ENCODE peak calls at places on chromosomes 6 and 20, in seven cellular contexts. E is brain microvascular endothelial cell, M is AG04450, N is GM23338, P is choroid plexus epithelial cell, C is A549, H is tibial nerve. D is an unnamed sample.

GRCh38 chr6:11605507-11605905 is 68.0 kb downstream of the TMEM170B start:
- DNase-seq in E (no peak), M (no peak), N (no peak), P (no peak), C (no peak), H (no peak), D (no peak)

GRCh38 chr20:34299925-34300806 is 3.0 kb downstream of the AHCY start:
- DNase-seq in E (no peak), M (no peak), N (no peak), P (peak; percentile 30), C (no peak), H (no peak), D (no peak)

GRCh38 chr6:119484598-119484997 is 135.0 kb upstream of the MAN1A1 start:
- DNase-seq in E (peak; percentile 75), M (peak; percentile 57), N (no peak), P (peak; percentile 67), C (no peak), H (no peak), D (peak; percentile 24)

GRCh38 chr6:112044856-112045255 is 9.0 kb upstream of the CCN6 start:
- DNase-seq in E (peak; percentile 87), M (peak; percentile 67), N (no peak), P (peak; percentile 91), C (no peak), H (no peak), D (peak; percentile 92)

GRCh38 chr6:155158044-155158843 is 105.6 kb upstream of the CLDN20 start:
- DNase-seq in E (no peak), M (no peak), N (no peak), P (peak; percentile 14), C (no peak), H (no peak), D (peak; percentile 70)

GRCh38 chr6:140051521-140052455 is 677.3 kb upstream of the CITED2 start:
- DNase-seq in E (peak; percentile 97), M (peak; percentile 88), N (no peak), P (peak; percentile 98), C (peak; percentile 1), H (no peak), D (peak; percentile 95)

GRCh38 chr6:133070410-133071043 is 170.6 kb upstream of the EYA4 start:
- DNase-seq in E (no peak), M (no peak), N (no peak), P (no peak), C (no peak), H (no peak), D (no peak)

GRCh38 chr6:28597217-28597835 is 71.6 kb downstream of the GPX5 start:
- DNase-seq in E (peak; percentile 82), M (no peak), N (peak; percentile 69), P (peak; percentile 72), C (peak; percentile 46), H (no peak), D (no peak)

GRCh38 chr6:89999154-89999553 is 104.9 kb downstream of the GJA10 start:
- DNase-seq in E (no peak), M (no peak), N (no peak), P (no peak), C (no peak), H (no peak), D (no peak)

GRCh38 chr6:5173862-5174643 is 86.7 kb downstream of the LYRM4 start:
- DNase-seq in E (no peak), M (no peak), N (peak; percentile 33), P (peak; percentile 57), C (no peak), H (no peak), D (no peak)

GRCh38 chr6:109458774-109459531 is 3.4 kb upstream of the MICAL1 start:
- DNase-seq in E (no peak), M (no peak), N (no peak), P (no peak), C (no peak), H (no peak), D (no peak)

GRCh38 chr6:51283723-51284122 is 465.1 kb downstream of the TFAP2B start:
- DNase-seq in E (no peak), M (no peak), N (no peak), P (no peak), C (no peak), H (no peak), D (no peak)

GRCh38 chr20:18609741-18610140 is 21.9 kb downstream of the DTD1 start:
- DNase-seq in E (no peak), M (no peak), N (no peak), P (no peak), C (no peak), H (no peak), D (no peak)

GRCh38 chr6:159451051-159451450 is 242.0 kb downstream of the SOD2 start:
- DNase-seq in E (peak; percentile 74), M (peak; percentile 69), N (no peak), P (peak; percentile 88), C (no peak), H (no peak), D (no peak)

GRCh38 chr20:44997668-44998067 is 31.4 kb downstream of the STK4 start:
- DNase-seq in E (no peak), M (no peak), N (no peak), P (no peak), C (no peak), H (no peak), D (no peak)

GRCh38 chr20:10217517-10218410 is 866 bp upstream of the SNAP25 start:
- DNase-seq in E (peak; percentile 84), M (peak; percentile 90), N (peak; percentile 84), P (peak; percentile 98), C (peak; percentile 65), H (no peak), D (peak; percentile 64)

GRCh38 chr6:87807423-87807978 is 105.5 kb upstream of the AKIRIN2 start:
- DNase-seq in E (no peak), M (no peak), N (no peak), P (no peak), C (no peak), H (no peak), D (no peak)

GRCh38 chr6:155247618-155248017 is 16.2 kb upstream of the CLDN20 start:
- DNase-seq in E (peak; percentile 91), M (peak; percentile 65), N (peak; percentile 80), P (peak; percentile 91), C (peak; percentile 49), H (no peak), D (no peak)

GRCh38 chr20:17960927-17961599 is 7.5 kb downstream of the SNX5 start:
- DNase-seq in E (no peak), M (peak; percentile 75), N (no peak), P (peak; percentile 82), C (no peak), H (no peak), D (no peak)

GRCh38 chr6:155273438-155273837 is 9.6 kb downstream of the CLDN20 start:
- DNase-seq in E (peak; percentile 99), M (peak; percentile 72), N (peak; percentile 52), P (peak; percentile 96), C (no peak), H (no peak), D (no peak)

GRCh38 chr20:38137441-38138037 is 27.5 kb downstream of the TGM2 start:
- DNase-seq in E (no peak), M (no peak), N (no peak), P (no peak), C (no peak), H (no peak), D (no peak)

GRCh38 chr6:23137596-23137995 is 568.2 kb downstream of the HDGFL1 start:
- DNase-seq in E (peak; percentile 35), M (no peak), N (no peak), P (peak; percentile 68), C (no peak), H (no peak), D (no peak)

GRCh38 chr6:97524846-97525245 is 241.8 kb upstream of the MMS22L start:
- DNase-seq in E (no peak), M (no peak), N (peak; percentile 80), P (no peak), C (no peak), H (no peak), D (no peak)

GRCh38 chr20:39993737-39994136 is 695.3 kb downstream of the MAFB start:
- DNase-seq in E (no peak), M (no peak), N (no peak), P (no peak), C (no peak), H (no peak), D (no peak)

GRCh38 chr6:159875194-159875593 is 15.6 kb upstream of the MAS1 start:
- DNase-seq in E (no peak), M (no peak), N (peak; percentile 67), P (no peak), C (no peak), H (no peak), D (no peak)

DNA sequence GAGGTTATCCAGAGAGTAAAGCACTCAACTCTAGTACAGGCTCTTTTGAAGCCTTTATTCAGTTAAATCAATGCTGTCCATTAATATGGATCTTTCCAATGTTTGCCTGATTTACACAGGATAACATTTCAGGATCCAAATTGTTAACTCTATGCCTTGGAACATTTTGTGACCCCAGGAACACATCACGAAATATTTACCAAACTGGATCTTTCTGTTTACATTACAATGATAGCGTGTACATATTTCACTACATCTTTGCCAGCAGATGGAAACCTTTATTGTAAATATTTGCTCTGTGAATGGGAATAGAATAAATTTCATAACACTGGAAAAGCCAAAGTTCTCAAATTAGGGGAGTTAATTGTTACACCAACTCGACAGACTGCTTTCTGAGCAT is 23.5 kb downstream of the BPIFA2 start:
- DNase-seq in E (no peak), M (no peak), N (no peak), P (no peak), C (no peak), H (no peak), D (no peak)
- H3K4me3 ChIP-seq in E (no peak overlapping the region), M (no peak overlapping the region), N (no peak overlapping the region), P (no peak overlapping the region), C (no peak overlapping the region), H (no peak overlapping the region), D (no peak overlapping the region)

DNA sequence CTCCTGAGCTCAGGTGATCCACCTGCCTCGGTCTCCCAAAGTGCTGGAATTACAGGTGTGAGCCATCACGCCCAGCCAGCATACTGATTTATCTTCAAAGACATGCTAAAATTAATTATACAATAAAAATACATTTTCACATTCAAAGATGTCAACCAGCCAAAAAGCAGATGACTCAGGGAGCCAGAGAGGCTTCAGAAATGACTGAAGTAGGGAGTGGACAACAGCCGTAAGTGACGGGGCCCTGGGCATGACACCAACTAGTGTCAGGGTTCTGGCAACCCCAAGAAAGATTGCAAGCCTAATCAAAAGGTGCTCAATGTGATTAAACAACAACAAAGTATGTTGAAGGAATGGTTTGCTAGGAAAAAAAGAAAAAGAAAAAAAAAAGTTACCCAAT is 28.4 kb downstream of the GPLD1 start:
- DNase-seq in E (no peak), M (no peak), N (no peak), P (no peak), C (no peak), H (no peak), D (no peak)
- TF ChIP-seq CTCF in E (no peak), M (no peak), N (no peak), P (no peak), C (no peak), H (no peak), D (no peak)

DNA sequence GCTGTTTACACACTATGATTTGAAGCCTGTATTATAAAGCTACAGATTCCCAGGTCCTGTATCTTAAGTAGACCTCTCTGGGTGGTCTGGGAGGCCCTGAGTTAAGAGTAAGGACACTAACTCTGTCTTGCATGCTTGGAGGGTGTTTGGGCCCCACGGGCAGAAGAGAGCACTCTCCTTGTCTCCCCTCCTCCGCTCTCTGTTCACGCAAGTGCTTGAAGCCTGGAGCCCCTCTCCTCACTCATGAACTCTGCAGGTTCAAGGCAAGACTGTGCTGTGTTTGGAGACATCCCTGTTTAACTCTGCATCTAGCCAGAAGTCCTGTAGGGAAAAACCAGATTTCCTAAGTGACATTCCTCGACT is 154.0 kb downstream of the ZDHHC14 start:
- DNase-seq in E (no peak), M (no peak), N (peak; percentile 16), P (no peak), C (no peak), H (no peak), D (no peak)
- H3K4me3 ChIP-seq in E (no peak overlapping the region), M (no peak overlapping the region), N (no peak overlapping the region), P (no peak overlapping the region), C (no peak overlapping the region), H (no peak overlapping the region), D (no peak overlapping the region)

GRCh38 chr6:115078555-115078954 is 735.7 kb upstream of the HS3ST5 start:
- DNase-seq in E (no peak), M (no peak), N (no peak), P (no peak), C (no peak), H (no peak), D (no peak)
- TF ChIP-seq CTCF in E (no peak), M (no peak), N (no peak), P (no peak), C (no peak), H (no peak), D (no peak)